ENCODE peak calls at places on chromosomes 3 and 15, in eight cellular contexts. O is hepatocyte, A is MM.1S, D is GM23338, V is PC-3, H is neural progenitor cell, K is HCT116, W is SK-N-SH. S is an unnamed sample.

GRCh38 chr3:145094355-145094941 is 1066.5 kb downstream of the PLOD2 start:
- DNase-seq in H (peak; percentile 48), K (peak; percentile 41), A (peak; percentile 8), O (peak; percentile 73), V (peak; percentile 55), D (peak; percentile 76), W (no peak), S (peak; percentile 60)

GRCh38 chr3:59115355-59116136 is 65.7 kb upstream of the CFAP20DC start:
- DNase-seq in V (peak; percentile 41), D (no peak), A (no peak), O (no peak), W (no peak), H (no peak), K (no peak), S (peak; percentile 69)

GRCh38 chr3:144708437-144708836 is 736.8 kb downstream of the DIPK2A start:
- DNase-seq in W (no peak), A (peak; percentile 48), K (no peak), D (no peak), V (no peak), H (no peak), O (no peak), S (no peak)

GRCh38 chr15:62983956-62984355 is 58.6 kb upstream of the TPM1 start:
- DNase-seq in O (no peak), D (no peak), A (no peak), K (no peak), W (no peak), V (no peak), H (no peak), S (no peak)

GRCh38 chr3:179760944-179761343 is 108.1 kb downstream of the USP13 start:
- DNase-seq in A (no peak), V (peak; percentile 73), D (no peak), K (no peak), O (peak; percentile 7), W (no peak), H (no peak), S (peak; percentile 49)

GRCh38 chr3:101827211-101828174 is 21.8 kb upstream of the NFKBIZ start:
- DNase-seq in D (peak; percentile 91), A (peak; percentile 92), V (peak; percentile 65), K (peak; percentile 52), O (peak; percentile 87), H (peak; percentile 82), W (peak; percentile 41), S (peak; percentile 90)

GRCh38 chr15:85545757-85546156 is 165.4 kb downstream of the AKAP13 start:
- DNase-seq in K (no peak), D (no peak), A (no peak), H (no peak), V (no peak), O (no peak), W (no peak), S (no peak)

GRCh38 chr15:83129791-83130190 is 22.3 kb downstream of the TM6SF1 start:
- DNase-seq in W (no peak), D (no peak), O (no peak), K (no peak), V (no peak), A (no peak), H (no peak), S (no peak)

GRCh38 chr3:11651900-11652299 is 8.2 kb upstream of the VGLL4 start:
- DNase-seq in K (peak; percentile 21), H (peak; percentile 36), W (peak; percentile 43), D (peak; percentile 63), A (peak; percentile 39), V (peak; percentile 70), O (peak; percentile 36), S (peak; percentile 60)

GRCh38 chr3:152360303-152360702 is 91.6 kb downstream of the MBNL1 start:
- DNase-seq in H (no peak), W (no peak), K (no peak), O (no peak), V (no peak), D (no peak), A (no peak), S (no peak)

GRCh38 chr3:143171141-143171651 is 51.6 kb downstream of the CHST2 start:
- DNase-seq in V (no peak), D (no peak), K (no peak), A (peak; percentile 49), H (no peak), W (no peak), O (no peak), S (peak; percentile 29)

GRCh38 chr3:147412917-147413711 is 3.9 kb downstream of the ZIC1 start:
- DNase-seq in O (no peak), D (peak; percentile 64), W (no peak), A (no peak), H (peak; percentile 59), V (no peak), K (no peak), S (no peak)

GRCh38 chr15:67833504-67834248 is 6.2 kb downstream of the RNU6-1 start:
- DNase-seq in D (peak; percentile 92), O (peak; percentile 69), H (peak; percentile 90), A (peak; percentile 54), K (no peak), V (peak; percentile 31), W (peak; percentile 92), S (peak; percentile 64)

GRCh38 chr15:67834249-67834592 is 5.6 kb downstream of the RNU6-1 start:
- DNase-seq in W (no peak), D (peak; percentile 16), K (no peak), O (no peak), H (no peak), V (peak; percentile 27), A (no peak), S (no peak)

GRCh38 chr15:67836134-67836455 is 3.8 kb downstream of the RNU6-1 start:
- DNase-seq in O (no peak), H (peak; percentile 48), K (no peak), A (no peak), D (peak; percentile 67), V (no peak), W (no peak), S (peak; percentile 50)

GRCh38 chr15:67835349-67836133 is 4.3 kb downstream of the RNU6-1 start:
- DNase-seq in D (peak; percentile 78), O (no peak), W (no peak), K (no peak), V (no peak), A (no peak), H (peak; percentile 72), S (no peak)

GRCh38 chr15:67834593-67835348 is 5.1 kb downstream of the RNU6-1 start:
- DNase-seq in W (no peak), V (no peak), O (no peak), D (peak; percentile 80), A (no peak), K (no peak), H (peak; percentile 72), S (no peak)
- H3K27me3 ChIP-seq in W (no peaks in the 10 kb centered on the region), V (peaks cover 16% of the 10 kb centered on the region), O (peaks cover 63% of the 10 kb centered on the region), D (peaks cover 97% of the 10 kb centered on the region), A (peaks cover 16% of the 10 kb centered on the region), K (no peaks in the 10 kb centered on the region), H (peaks cover 97% of the 10 kb centered on the region), S (peaks cover 60% of the 10 kb centered on the region)

DNA sequence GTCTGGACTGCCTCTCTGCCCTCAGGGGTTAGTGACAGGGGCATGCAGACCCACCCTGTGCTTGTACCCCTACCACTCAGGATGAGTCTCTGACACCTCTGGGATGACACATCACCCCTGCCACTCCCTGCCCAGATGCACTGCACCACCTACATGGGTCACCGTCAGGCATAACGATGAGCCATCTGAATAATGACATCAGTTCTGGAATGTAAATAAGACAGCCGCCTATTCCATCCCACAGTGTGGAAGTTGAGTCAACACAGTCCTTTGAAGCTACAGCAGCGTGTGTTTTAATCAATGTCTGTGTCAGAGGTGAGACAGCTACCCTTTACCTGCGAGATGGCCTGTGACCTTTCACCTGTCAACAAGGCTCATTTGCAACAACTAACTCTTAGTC is 268.7 kb upstream of the ARRDC4 start:
- DNase-seq in W (no peak), H (no peak), A (no peak), O (peak; percentile 23), D (no peak), K (peak; percentile 16), V (peak; percentile 14), S (no peak)
- TF ChIP-seq EZH2phosphoT487 in W (no peak), H (no peak), A (no peak), O (no peak), D (no peak), K (no peak), V (no peak), S (no peak)

GRCh38 chr3:16362781-16363180 is 97.8 kb downstream of the OXNAD1 start:
- DNase-seq in V (no peak), H (no peak), O (no peak), W (no peak), K (no peak), A (no peak), D (no peak), S (peak; percentile 40)
- H3K79me2 ChIP-seq in V (no peaks in the 10 kb centered on the region), H (no peaks in the 10 kb centered on the region), O (no peaks in the 10 kb centered on the region), W (no peaks in the 10 kb centered on the region), K (no peaks in the 10 kb centered on the region), A (no peaks in the 10 kb centered on the region), D (no peaks in the 10 kb centered on the region), S (no peaks in the 10 kb centered on the region)

GRCh38 chr3:16810593-16811367 is 74.0 kb upstream of the PLCL2 start:
- DNase-seq in W (no peak), V (no peak), D (peak; percentile 63), H (peak; percentile 8), K (no peak), O (no peak), A (no peak), S (no peak)

GRCh38 chr3:16808393-16809107 is 76.2 kb upstream of the PLCL2 start:
- DNase-seq in A (no peak), V (peak; percentile 22), W (no peak), K (no peak), O (no peak), D (no peak), H (no peak), S (peak; percentile 18)

GRCh38 chr3:16807981-16808380 is 76.8 kb upstream of the PLCL2 start:
- DNase-seq in K (no peak), V (no peak), O (no peak), D (no peak), W (no peak), A (no peak), H (no peak), S (peak; percentile 20)

GRCh38 chr3:16810013-16810412 is 74.7 kb upstream of the PLCL2 start:
- DNase-seq in A (no peak), K (no peak), W (no peak), O (no peak), H (no peak), D (no peak), V (no peak), S (no peak)

GRCh38 chr3:16809482-16809881 is 75.3 kb upstream of the PLCL2 start:
- DNase-seq in D (no peak), H (no peak), A (no peak), W (no peak), O (no peak), K (no peak), V (no peak), S (no peak)
- H3K27me3 ChIP-seq in D (no peaks in the 10 kb centered on the region), H (no peaks in the 10 kb centered on the region), A (no peaks in the 10 kb centered on the region), W (no peaks in the 10 kb centered on the region), O (no peaks in the 10 kb centered on the region), K (peaks cover 6% of the 10 kb centered on the region), V (no peaks in the 10 kb centered on the region), S (no peaks in the 10 kb centered on the region)

DNA sequence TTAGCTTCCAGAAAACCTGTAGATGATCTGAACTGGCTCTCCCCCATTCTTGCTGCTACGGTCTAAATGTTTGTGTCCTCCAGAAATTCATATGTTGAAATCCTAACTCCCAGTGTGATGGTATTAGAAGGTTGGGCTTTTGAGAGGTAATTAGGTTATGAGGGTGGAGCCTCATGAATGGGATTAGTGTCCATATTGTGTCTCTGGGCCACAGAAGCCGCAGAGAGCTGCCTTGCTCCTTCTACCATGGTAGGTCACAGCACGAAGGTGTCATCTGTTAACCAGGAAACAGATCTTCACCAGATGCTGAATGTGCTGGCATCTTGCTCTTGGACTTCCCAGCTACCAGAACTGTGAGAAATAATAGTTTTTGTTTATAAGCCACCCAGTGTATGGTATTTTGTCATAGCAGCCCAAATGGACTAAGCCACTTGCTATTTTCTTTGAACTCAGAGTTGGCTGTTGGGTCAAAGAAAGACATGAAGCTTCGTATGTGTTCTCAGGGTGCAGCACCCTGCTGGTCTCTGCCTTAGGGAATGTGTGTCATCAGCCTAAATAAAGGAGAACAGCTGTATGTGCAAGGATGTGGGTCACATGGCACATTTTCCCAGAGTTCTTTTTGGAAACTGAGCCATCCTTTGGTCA is 317.5 kb upstream of the SLCO3A1 start:
- DNase-seq in A (no peak), H (no peak), W (no peak), K (no peak), D (no peak), O (no peak), V (no peak), S (peak; percentile 43)
- TF ChIP-seq EZH2phosphoT487 in A (no peak), H (no peak), W (no peak), K (no peak), D (no peak), O (no peak), V (no peak), S (no peak)

S was measured in GM23248.